ENCODE peak calls at places on chromosomes 5 and 9, in five cellular contexts. E is epithelial cell of prostate; T is stimulated activated CD8-positive, alpha-beta memory T cell treated with anti-CD3 and anti-CD28 coated beads, Interleukin-12 subunit alpha, Interleukin-12 subunit beta, amount 100 ng/mL, for 4 hours; S is GM19239; J is upper lobe of right lung. C is an unnamed sample.

GRCh38 chr9:89663264-89663970 is 58.6 kb downstream of the GADD45G start:
- DNase-seq in E (no peak), T (no peak), S (no peak), J (peak), C (no peak)

GRCh38 chr9:69667306-69667705 is 4.9 kb downstream of the APBA1 start:
- DNase-seq in E (no peak), T (no peak), S (no peak), J (no peak), C (no peak)

GRCh38 chr9:124505006-124505900 is 1.9 kb downstream of the NR5A1 start:
- DNase-seq in E (no peak), T (no peak), S (no peak), J (no peak), C (peak)

GRCh38 chr5:76165029-76165428 is 81.8 kb downstream of the SV2C start:
- DNase-seq in E (no peak), T (no peak), S (no peak), J (no peak), C (no peak)

GRCh38 chr5:1349246-1349645 is 4.3 kb upstream of the CLPTM1L start:
- DNase-seq in E (no peak), T (no peak), S (no peak), J (no peak), C (peak)

GRCh38 chr9:69621735-69622460 is 50.3 kb downstream of the APBA1 start:
- DNase-seq in E (peak), T (no peak), S (no peak), J (no peak), C (no peak)

GRCh38 chr9:100269656-100270055 is 83.1 kb downstream of the TEX10 start:
- DNase-seq in E (no peak), T (no peak), S (no peak), J (no peak), C (no peak)

GRCh38 chr9:94112716-94113465 is 28.6 kb downstream of the PTPDC1 start:
- DNase-seq in E (no peak), T (no peak), S (no peak), J (no peak), C (no peak)

GRCh38 chr5:102858808-102859207 is 103.7 kb downstream of the PAM start:
- DNase-seq in E (peak), T (no peak), S (no peak), J (no peak), C (no peak)

GRCh38 chr9:121651295-121652036 is at the start of gene DAB2IP:
- DNase-seq in E (no peak), T (no peak), S (no peak), J (peak), C (peak)

GRCh38 chr5:386432-387341 is 56.3 kb upstream of the EXOC3 start:
- DNase-seq in E (no peak), T (no peak), S (no peak), J (peak), C (no peak)

GRCh38 chr5:143279698-143280097 is 123.8 kb downstream of the NR3C1 start:
- DNase-seq in E (no peak), T (no peak), S (no peak), J (no peak), C (no peak)

GRCh38 chr5:88889165-88890069 is 6.4 kb upstream of the MEF2C start:
- DNase-seq in E (no peak), T (no peak), S (no peak), J (peak), C (peak)

GRCh38 chr5:77620404-77620803 is 18.1 kb downstream of the OTP start:
- DNase-seq in E (peak), T (no peak), S (no peak), J (no peak), C (no peak)

GRCh38 chr5:154461531-154461930 is 15.7 kb downstream of the SAP30L start:
- DNase-seq in E (no peak), T (no peak), S (no peak), J (no peak), C (no peak)

GRCh38 chr5:149840226-149840825 is 104.3 kb downstream of the PDE6A start:
- DNase-seq in E (no peak), T (no peak), S (no peak), J (no peak), C (no peak)

GRCh38 chr5:108681079-108681921 is 66.4 kb upstream of the FER start:
- DNase-seq in E (peak), T (no peak), S (peak), J (no peak), C (no peak)

GRCh38 chr5:6446626-6447309 is 1.9 kb upstream of the UBE2QL1 start:
- DNase-seq in E (no peak), T (no peak), S (no peak), J (no peak), C (peak)

GRCh38 chr9:107175039-107175438 is 108.0 kb upstream of the RAD23B start:
- DNase-seq in E (no peak), T (no peak), S (no peak), J (no peak), C (no peak)

GRCh38 chr5:133993152-133993548 is 11.6 kb downstream of the VDAC1 start:
- DNase-seq in E (no peak), T (no peak), S (no peak), J (no peak), C (no peak)

GRCh38 chr5:159504106-159504856 is 174.0 kb upstream of the IL12B start:
- DNase-seq in E (no peak), T (no peak), S (no peak), J (no peak), C (no peak)

GRCh38 chr5:40406426-40407211 is 273.1 kb upstream of the PTGER4 start:
- DNase-seq in E (no peak), T (no peak), S (no peak), J (no peak), C (no peak)

GRCh38 chr5:164097747-164098146 is 592.3 kb downstream of the MAT2B start:
- DNase-seq in E (peak), T (no peak), S (no peak), J (no peak), C (no peak)

GRCh38 chr5:113806823-113807222 is 293.3 kb downstream of the YTHDC2 start:
- DNase-seq in E (no peak), T (no peak), S (no peak), J (no peak), C (no peak)

GRCh38 chr9:18658764-18659705 is 185.1 kb downstream of the ADAMTSL1 start:
- DNase-seq in E (no peak), T (no peak), S (no peak), J (no peak), C (no peak)

GRCh38 chr9:107644774-107645463 is 155.3 kb upstream of the KLF4 start:
- DNase-seq in E (no peak), T (no peak), S (no peak), J (peak), C (peak)

GRCh38 chr9:131043646-131044045 is 34.7 kb downstream of the LAMC3 start:
- DNase-seq in E (no peak), T (no peak), S (no peak), J (no peak), C (no peak)

GRCh38 chr5:180670586-180671359 is 21.4 kb upstream of the FLT4 start:
- DNase-seq in E (peak), T (peak), S (peak), J (no peak), C (no peak)

GRCh38 chr5:72790188-72790587 is 26.3 kb upstream of the TNPO1 start:
- DNase-seq in E (peak), T (no peak), S (no peak), J (no peak), C (no peak)

GRCh38 chr9:72065076-72065475 is 4.7 kb upstream of the C9orf57 start:
- DNase-seq in E (no peak), T (no peak), S (no peak), J (no peak), C (no peak)

GRCh38 chr9:16029056-16029615 is 476.3 kb downstream of the CCDC171 start:
- DNase-seq in E (no peak), T (no peak), S (no peak), J (no peak), C (no peak)

GRCh38 chr5:150114773-150115408 is 28.5 kb upstream of the CSF1R start:
- DNase-seq in E (no peak), T (no peak), S (no peak), J (peak), C (peak)

GRCh38 chr5:145887976-145888574 is 15.3 kb upstream of the GRXCR2 start:
- DNase-seq in E (peak), T (no peak), S (no peak), J (no peak), C (no peak)

GRCh38 chr9:87081523-87081922 is 134.2 kb upstream of the GAS1 start:
- DNase-seq in E (no peak), T (no peak), S (no peak), J (no peak), C (no peak)

C was measured in kidney.